ENCODE peak calls at places on chromosomes 16 and 17, in nine cellular contexts. V is body of pancreas, Y is esophagus muscularis mucosa, B is heart right ventricle, L is tibial nerve, W is fibroblast of lung, S is HL-60, M is PC-9, C is pancreas. J is an unnamed sample.

GRCh38 chr16:55489119-55489955 is 10.3 kb downstream of the MMP2 start:
- DNase-seq in V (no peak), Y (no peak), B (no peak), L (no peak), W (no peak), S (no peak), M (no peak), C (no peak), J (peak)

GRCh38 chr16:57029161-57030160 is 40.1 kb downstream of the NLRC5 start:
- DNase-seq in V (no peak), Y (no peak), B (no peak), L (no peak), W (peak), S (no peak), M (no peak), C (no peak), J (no peak)

GRCh38 chr16:13909872-13910303 is 10.1 kb upstream of the ERCC4 start:
- DNase-seq in V (peak), Y (no peak), B (peak), L (no peak), W (peak), S (no peak), M (peak), C (peak), J (no peak)

GRCh38 chr17:29710891-29711418 is 88.2 kb upstream of the CORO6 start:
- DNase-seq in V (no peak), Y (peak), B (no peak), L (no peak), W (peak), S (no peak), M (peak), C (no peak), J (no peak)

GRCh38 chr17:50575581-50576210 is 15.2 kb downstream of the CACNA1G start:
- DNase-seq in V (no peak), Y (no peak), B (no peak), L (no peak), W (no peak), S (no peak), M (no peak), C (no peak), J (no peak)

GRCh38 chr17:48068491-48068961 is 20.4 kb downstream of the NFE2L1 start:
- DNase-seq in V (no peak), Y (no peak), B (no peak), L (no peak), W (peak), S (peak), M (no peak), C (no peak), J (peak)

GRCh38 chr17:68835061-68835460 is 120.1 kb downstream of the ABCA8 start:
- DNase-seq in V (no peak), Y (no peak), B (no peak), L (no peak), W (no peak), S (no peak), M (no peak), C (no peak), J (no peak)

GRCh38 chr16:8727084-8727590 is 52.7 kb downstream of the ABAT start:
- DNase-seq in V (no peak), Y (no peak), B (no peak), L (no peak), W (no peak), S (no peak), M (no peak), C (no peak), J (peak)

GRCh38 chr16:25692734-25693508 is 1.2 kb downstream of the HS3ST4 start:
- DNase-seq in V (no peak), Y (no peak), B (no peak), L (no peak), W (no peak), S (no peak), M (no peak), C (no peak), J (peak)

GRCh38 chr17:62822080-62822904 is 14.2 kb upstream of the MARCHF10 start:
- DNase-seq in V (peak), Y (peak), B (no peak), L (no peak), W (peak), S (no peak), M (no peak), C (no peak), J (peak)
- H3K27ac ChIP-seq in V (peak), Y (no peak), B (no peak), L (no peak), W (no peak), S (no peak), M (peak), C (no peak), J (no peak)

GRCh38 chr16:71899171-71899570 is 3.8 kb downstream of the IST1 start:
- DNase-seq in V (no peak), Y (no peak), B (no peak), L (no peak), W (no peak), S (no peak), M (no peak), C (no peak), J (no peak)

GRCh38 chr16:71900336-71900735 is 5.0 kb downstream of the IST1 start:
- DNase-seq in V (no peak), Y (no peak), B (no peak), L (no peak), W (peak), S (peak), M (no peak), C (no peak), J (no peak)

GRCh38 chr16:71903608-71904007 is 8.3 kb downstream of the IST1 start:
- DNase-seq in V (no peak), Y (no peak), B (no peak), L (no peak), W (no peak), S (no peak), M (no peak), C (no peak), J (no peak)

GRCh38 chr16:71902656-71903365 is 7.5 kb downstream of the IST1 start:
- DNase-seq in V (no peak), Y (no peak), B (no peak), L (no peak), W (no peak), S (no peak), M (no peak), C (no peak), J (no peak)

GRCh38 chr16:71904239-71904638 is 8.9 kb downstream of the IST1 start:
- DNase-seq in V (no peak), Y (no peak), B (no peak), L (no peak), W (no peak), S (no peak), M (no peak), C (no peak), J (no peak)
- H3K4me3 ChIP-seq in V (no peak), Y (no peak), B (no peak), L (no peak), W (no peak), S (no peak), M (no peak), C (no peak), J (no peak)

DNA sequence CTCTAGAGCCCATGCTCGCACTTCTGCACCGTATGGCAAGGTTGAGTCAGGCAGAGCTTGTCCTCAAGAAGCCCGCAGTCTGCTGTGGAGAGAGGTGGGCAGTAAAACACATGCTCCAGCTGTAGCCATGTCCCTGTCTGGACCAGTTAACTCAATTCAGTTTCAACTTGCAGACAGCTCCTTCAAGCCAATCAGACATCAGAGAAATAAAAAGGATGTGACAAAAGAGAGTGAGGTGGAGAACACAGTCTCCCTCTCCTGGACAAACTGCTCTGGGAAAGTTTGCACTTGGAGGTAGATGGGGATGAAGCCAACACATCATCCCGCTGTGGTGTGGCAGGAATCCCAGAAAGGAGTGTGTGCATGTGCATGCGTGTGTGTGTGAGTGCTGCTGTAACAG is 358.5 kb upstream of the ASIC2 start:
- DNase-seq in V (no peak), Y (no peak), B (no peak), L (no peak), W (peak), S (no peak), M (no peak), C (no peak), J (peak)
- TF ChIP-seq CTCF in V (no peak), Y (no peak), B (no peak), L (no peak), W (no peak), S (no peak), M (no peak), C (no peak), J (peak)

DNA sequence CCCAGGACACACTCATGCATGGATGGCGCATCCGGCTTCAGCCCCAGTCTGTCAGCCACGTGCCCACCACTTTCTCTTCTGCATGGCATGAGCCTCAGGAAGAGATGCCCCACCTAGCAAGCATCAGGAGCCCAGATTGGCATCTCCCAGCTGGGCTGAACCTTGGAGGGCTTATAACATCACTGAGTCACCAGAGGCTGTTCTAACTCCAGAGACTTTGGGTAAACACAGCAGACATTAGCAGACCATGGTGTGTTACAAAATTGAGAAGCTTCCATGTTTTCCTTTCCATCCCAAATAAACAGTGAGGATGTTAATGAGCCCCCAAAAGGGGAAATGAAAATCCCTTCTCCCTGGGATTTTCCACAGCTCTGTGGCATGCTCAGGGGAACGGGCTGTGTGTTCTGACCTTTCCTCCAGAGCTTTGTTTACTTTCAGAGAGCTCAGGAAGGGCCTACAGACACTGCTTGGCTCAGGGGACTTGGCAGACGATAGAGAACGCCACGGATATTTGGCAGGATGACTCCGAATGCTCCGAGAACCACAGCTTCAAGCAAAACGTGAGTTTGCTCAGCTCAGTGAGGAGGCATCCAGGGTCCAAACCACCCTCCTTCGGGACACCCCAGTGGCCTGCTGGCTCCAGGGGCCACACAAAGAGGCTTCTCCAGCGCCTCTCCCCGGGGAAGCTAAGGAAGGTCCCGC is 16.5 kb downstream of the GLP2R start:
- DNase-seq in V (peak), Y (no peak), B (peak), L (peak), W (peak), S (no peak), M (no peak), C (no peak), J (peak)
- H3K27ac ChIP-seq in V (no peak), Y (peak), B (peak), L (no peak), W (no peak), S (no peak), M (no peak), C (no peak), J (no peak)

DNA sequence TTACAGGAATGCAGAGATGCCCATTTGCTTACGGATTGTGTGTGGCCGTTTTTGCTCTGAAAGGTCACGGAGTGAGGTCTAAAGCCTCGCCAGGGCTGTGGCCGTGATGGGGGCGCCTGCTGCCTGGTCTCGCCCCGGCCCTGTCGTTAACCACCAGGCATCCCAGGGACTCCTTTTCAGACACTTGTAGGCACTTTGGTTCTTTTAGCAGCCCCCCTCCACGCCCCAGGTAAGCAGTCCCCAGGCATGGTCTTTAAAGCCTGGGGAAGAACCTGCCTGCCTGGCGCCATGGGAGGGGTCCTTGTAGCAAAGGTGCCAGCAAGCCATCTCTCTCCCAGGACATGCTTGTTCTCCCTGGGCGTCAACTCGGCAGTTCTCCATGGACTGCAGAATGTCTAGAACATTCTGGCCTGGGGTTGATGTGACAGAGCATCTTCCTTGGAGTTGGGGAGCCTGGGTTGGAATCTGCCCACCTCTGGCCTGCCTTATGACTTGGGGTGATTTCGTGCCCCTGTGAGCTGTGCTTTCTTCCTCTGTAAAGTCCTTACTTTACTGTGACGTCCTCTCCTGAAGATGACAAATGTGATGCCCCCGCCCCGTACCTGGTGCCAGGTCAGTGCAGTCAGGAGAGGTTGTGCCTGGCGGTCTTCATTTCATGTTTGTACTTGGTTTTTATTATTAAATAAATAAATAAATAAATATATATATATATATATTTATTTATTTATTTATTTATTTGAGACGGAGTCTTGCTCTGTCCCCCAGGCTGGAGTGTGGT is 5.4 kb downstream of the KCTD5 start:
- DNase-seq in V (peak), Y (no peak), B (no peak), L (no peak), W (no peak), S (no peak), M (no peak), C (no peak), J (no peak)
- H3K4me3 ChIP-seq in V (no peak), Y (no peak), B (no peak), L (no peak), W (no peak), S (no peak), M (no peak), C (no peak), J (no peak)

GRCh38 chr16:23072084-23072599 is 77.1 kb downstream of the USP31 start:
- DNase-seq in V (no peak), Y (peak), B (peak), L (peak), W (peak), S (no peak), M (no peak), C (no peak), J (no peak)
- TF ChIP-seq CTCF in V (no peak), Y (no peak), B (no peak), L (no peak), W (no peak), S (no peak), M (no peak), C (no peak), J (no peak)

DNA sequence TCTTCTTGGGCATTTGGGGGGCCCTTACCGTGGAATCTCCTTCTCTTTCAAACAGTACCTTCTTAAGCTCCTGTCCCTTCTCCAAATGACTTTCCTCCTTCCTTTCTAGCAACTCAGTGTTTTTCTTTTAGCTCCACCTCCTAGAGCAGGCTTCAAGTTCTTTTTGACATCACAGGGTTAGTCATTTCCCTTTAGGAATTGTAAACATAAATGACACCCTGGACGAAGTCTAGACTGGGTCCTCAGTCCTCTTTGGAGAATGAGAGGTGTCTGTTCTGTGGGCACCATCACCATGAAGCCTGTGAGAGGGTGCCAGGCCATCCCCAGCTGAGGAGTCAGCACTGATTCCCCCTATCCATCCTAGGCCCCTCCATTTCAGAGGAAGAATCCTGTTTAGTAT is 94.7 kb downstream of the SALL1 start:
- DNase-seq in V (no peak), Y (no peak), B (no peak), L (no peak), W (no peak), S (no peak), M (no peak), C (no peak), J (no peak)
- H3K27ac ChIP-seq in V (no peak), Y (no peak), B (no peak), L (no peak), W (no peak), S (no peak), M (no peak), C (no peak), J (no peak)

J was measured in endodermal cell.